ENCODE peak calls at places on chromosomes 7 and 10, in six cellular contexts. One of them, this sample, is unnamed.

GRCh38 chr10:89981891-89982290 is 280.5 kb downstream of the KIF20B start:
- DNase-seq in fibroblast of pulmonary artery: peak; percentile 28
- DNase-seq in sigmoid colon: no peak
- DNase-seq in neuronal stem cell: no peak
- DNase-seq in GM03348: no peak
- DNase-seq in lung: no peak
- DNase-seq in this sample: no peak

GRCh38 chr10:43383204-43383971 is 12.0 kb downstream of the FXYD4 start:
- DNase-seq in fibroblast of pulmonary artery: no peak
- DNase-seq in sigmoid colon: peak; percentile 45
- DNase-seq in neuronal stem cell: no peak
- DNase-seq in GM03348: peak; percentile 47
- DNase-seq in lung: no peak
- DNase-seq in this sample: peak; percentile 35

GRCh38 chr10:132705173-132705572 is 80.8 kb downstream of the NKX6-2 start:
- DNase-seq in fibroblast of pulmonary artery: no peak
- DNase-seq in sigmoid colon: peak; percentile 61
- DNase-seq in neuronal stem cell: no peak
- DNase-seq in GM03348: no peak
- DNase-seq in lung: no peak
- DNase-seq in this sample: peak; percentile 78

GRCh38 chr7:17083392-17084165 is 201.8 kb upstream of the AGR3 start:
- DNase-seq in fibroblast of pulmonary artery: no peak
- DNase-seq in sigmoid colon: no peak
- DNase-seq in neuronal stem cell: no peak
- DNase-seq in GM03348: no peak
- DNase-seq in lung: no peak
- DNase-seq in this sample: no peak

GRCh38 chr7:137546009-137546408 is 202.5 kb upstream of the PTN start:
- DNase-seq in fibroblast of pulmonary artery: no peak
- DNase-seq in sigmoid colon: no peak
- DNase-seq in neuronal stem cell: no peak
- DNase-seq in GM03348: no peak
- DNase-seq in lung: no peak
- DNase-seq in this sample: no peak

GRCh38 chr10:23516530-23516929 is 77.7 kb downstream of the OTUD1 start:
- DNase-seq in fibroblast of pulmonary artery: peak; percentile 35
- DNase-seq in sigmoid colon: no peak
- DNase-seq in neuronal stem cell: peak; percentile 9
- DNase-seq in GM03348: peak; percentile 64
- DNase-seq in lung: no peak
- DNase-seq in this sample: no peak

GRCh38 chr7:47516386-47516785 is 65.5 kb downstream of the TNS3 start:
- DNase-seq in fibroblast of pulmonary artery: no peak
- DNase-seq in sigmoid colon: no peak
- DNase-seq in neuronal stem cell: no peak
- DNase-seq in GM03348: no peak
- DNase-seq in lung: no peak
- DNase-seq in this sample: peak; percentile 32

GRCh38 chr7:70338061-70338460 is 739.8 kb downstream of the AUTS2 start:
- DNase-seq in fibroblast of pulmonary artery: no peak
- DNase-seq in sigmoid colon: no peak
- DNase-seq in neuronal stem cell: no peak
- DNase-seq in GM03348: no peak
- DNase-seq in lung: no peak
- DNase-seq in this sample: no peak